ENCODE peak calls at places on chromosomes 12 and 14, in seven cellular contexts. R is CD8-positive, alpha-beta memory T cell; O is NCI-H2081; T is iris pigment epithelial cell; P is cardiac fibroblast; A is SW480; U is HS-5. X is an unnamed sample.

GRCh38 chr12:74539765-74540526 is 2.3 kb downstream of the ATXN7L3B start:
- DNase-seq in R (no peak), O (peak), T (peak), P (no peak), A (no peak), U (no peak), X (peak)

GRCh38 chr14:75277796-75278421 is 719 bp upstream of the FOS start:
- DNase-seq in R (no peak), O (no peak), T (no peak), P (peak), A (peak), U (no peak), X (no peak)

GRCh38 chr12:56158926-56159461 is 835 bp downstream of the MYL6 start:
- DNase-seq in R (peak), O (peak), T (peak), P (peak), A (peak), U (no peak), X (peak)

GRCh38 chr14:35355981-35356839 is 48.3 kb downstream of the NFKBIA start:
- DNase-seq in R (no peak), O (no peak), T (peak), P (peak), A (peak), U (no peak), X (peak)

GRCh38 chr14:60276347-60276746 is 27.3 kb downstream of the PPM1A start:
- DNase-seq in R (no peak), O (no peak), T (peak), P (peak), A (no peak), U (no peak), X (no peak)

GRCh38 chr12:114405199-114405448 is 820 bp downstream of the TBX5 start:
- DNase-seq in R (no peak), O (no peak), T (no peak), P (peak), A (no peak), U (no peak), X (peak)

GRCh38 chr12:89230376-89231101 is 121.8 kb downstream of the DUSP6 start:
- DNase-seq in R (no peak), O (no peak), T (peak), P (peak), A (no peak), U (no peak), X (no peak)

GRCh38 chr12:123269395-123269892 is 2.2 kb downstream of the CDK2AP1 start:
- DNase-seq in R (peak), O (no peak), T (peak), P (peak), A (no peak), U (no peak), X (peak)

GRCh38 chr12:45326358-45326971 is 110.6 kb downstream of the ANO6 start:
- DNase-seq in R (no peak), O (no peak), T (no peak), P (no peak), A (no peak), U (no peak), X (no peak)

GRCh38 chr14:85528882-85529585 is 910 bp upstream of the FLRT2 start:
- DNase-seq in R (no peak), O (no peak), T (peak), P (peak), A (no peak), U (peak), X (peak)

GRCh38 chr12:89117448-89118034 is 234.8 kb downstream of the DUSP6 start:
- DNase-seq in R (no peak), O (no peak), T (peak), P (peak), A (peak), U (no peak), X (peak)

GRCh38 chr14:69105326-69105725 is 47.6 kb downstream of the DCAF5 start:
- DNase-seq in R (no peak), O (no peak), T (peak), P (peak), A (peak), U (no peak), X (no peak)

GRCh38 chr12:125633686-125634085 is 568.5 kb downstream of the AACS start:
- DNase-seq in R (no peak), O (no peak), T (no peak), P (no peak), A (no peak), U (no peak), X (peak)

GRCh38 chr12:51838762-51839161 is 9.8 kb downstream of the FIGNL2 start:
- DNase-seq in R (no peak), O (no peak), T (no peak), P (no peak), A (no peak), U (no peak), X (no peak)

GRCh38 chr14:59483360-59483759 is 848 bp downstream of the L3HYPDH start:
- DNase-seq in R (no peak), O (peak), T (peak), P (peak), A (no peak), U (peak), X (peak)

GRCh38 chr14:100629098-100629497 is 41.9 kb upstream of the BEGAIN start:
- DNase-seq in R (no peak), O (no peak), T (no peak), P (no peak), A (no peak), U (no peak), X (no peak)

GRCh38 chr14:102046337-102047278 is 40.2 kb downstream of the HSP90AA1 start:
- DNase-seq in R (peak), O (peak), T (peak), P (peak), A (peak), U (no peak), X (peak)

GRCh38 chr12:75704208-75704607 is 192.8 kb upstream of the KRR1 start:
- DNase-seq in R (no peak), O (no peak), T (no peak), P (no peak), A (peak), U (no peak), X (no peak)

GRCh38 chr12:57086951-57087688 is 1.8 kb upstream of the NAB2 start:
- DNase-seq in R (peak), O (peak), T (peak), P (peak), A (peak), U (peak), X (peak)

GRCh38 chr12:13313886-13314285 is 117.4 kb downstream of the EMP1 start:
- DNase-seq in R (no peak), O (no peak), T (no peak), P (peak), A (no peak), U (no peak), X (no peak)

GRCh38 chr12:99935608-99936007 is 49.1 kb downstream of the ANKS1B start:
- DNase-seq in R (no peak), O (no peak), T (no peak), P (no peak), A (no peak), U (no peak), X (no peak)

GRCh38 chr12:64157110-64157509 is 65.0 kb downstream of the KICS2 start:
- DNase-seq in R (no peak), O (no peak), T (no peak), P (no peak), A (no peak), U (no peak), X (no peak)

GRCh38 chr12:45244561-45245348 is 28.9 kb downstream of the ANO6 start:
- DNase-seq in R (no peak), O (no peak), T (peak), P (peak), A (no peak), U (no peak), X (no peak)

GRCh38 chr14:69803753-69804152 is 6.7 kb upstream of the SLC10A1 start:
- DNase-seq in R (no peak), O (no peak), T (no peak), P (no peak), A (peak), U (no peak), X (no peak)

GRCh38 chr12:124696689-124697476 is 129.5 kb upstream of the NCOR2 start:
- DNase-seq in R (no peak), O (no peak), T (no peak), P (no peak), A (no peak), U (no peak), X (no peak)